ENCODE peak calls at places on chromosomes 6 and 20, in nine cellular contexts. Y, T, L, N, K, O, G, M and S are unnamed samples.

GRCh38 chr6:34070315-34071110 is 75.4 kb downstream of the GRM4 start:
- DNase-seq in O (no peak), T (peak), N (no peak), M (no peak), K (no peak), L (no peak), G (no peak), Y (no peak), S (no peak)

GRCh38 chr6:40417031-40417430 is 170.1 kb downstream of the LRFN2 start:
- DNase-seq in K (no peak), T (no peak), Y (no peak), M (no peak), G (no peak), N (no peak), O (no peak), L (no peak), S (no peak)

GRCh38 chr20:49583669-49584417 is 15.9 kb upstream of the PTGIS start:
- DNase-seq in M (no peak), Y (peak), L (no peak), O (peak), G (no peak), T (peak), K (no peak), N (no peak), S (no peak)

GRCh38 chr6:44105993-44106740 is 21.1 kb downstream of the MRPL14 start:
- DNase-seq in K (no peak), Y (no peak), M (no peak), T (peak), O (no peak), L (no peak), G (no peak), N (no peak), S (no peak)

GRCh38 chr6:85252552-85252951 is 197.3 kb upstream of the NT5E start:
- DNase-seq in K (peak), N (no peak), L (no peak), Y (no peak), O (no peak), M (no peak), T (no peak), G (no peak), S (no peak)

GRCh38 chr20:12207875-12208274 is 290.2 kb downstream of the BTBD3 start:
- DNase-seq in Y (peak), O (peak), K (peak), L (peak), M (peak), G (peak), N (peak), T (peak), S (peak)

GRCh38 chr6:168892031-168892430 is 361.6 kb downstream of the THBS2 start:
- DNase-seq in G (no peak), N (no peak), T (no peak), O (peak), M (no peak), K (no peak), Y (peak), L (no peak), S (peak)

GRCh38 chr6:116280161-116280959 is 630 bp upstream of the TSPYL1 start:
- DNase-seq in O (no peak), N (no peak), M (no peak), Y (no peak), K (no peak), T (peak), G (peak), L (no peak), S (peak)

GRCh38 chr20:38046572-38046971 is 13.0 kb downstream of the RPRD1B start:
- DNase-seq in N (no peak), O (no peak), G (no peak), T (no peak), L (no peak), K (no peak), M (no peak), Y (no peak), S (peak)

GRCh38 chr6:111487656-111488055 is 4.6 kb upstream of the REV3L start:
- DNase-seq in G (peak), N (no peak), L (no peak), O (no peak), Y (peak), M (no peak), T (peak), K (no peak), S (no peak)

DNA sequence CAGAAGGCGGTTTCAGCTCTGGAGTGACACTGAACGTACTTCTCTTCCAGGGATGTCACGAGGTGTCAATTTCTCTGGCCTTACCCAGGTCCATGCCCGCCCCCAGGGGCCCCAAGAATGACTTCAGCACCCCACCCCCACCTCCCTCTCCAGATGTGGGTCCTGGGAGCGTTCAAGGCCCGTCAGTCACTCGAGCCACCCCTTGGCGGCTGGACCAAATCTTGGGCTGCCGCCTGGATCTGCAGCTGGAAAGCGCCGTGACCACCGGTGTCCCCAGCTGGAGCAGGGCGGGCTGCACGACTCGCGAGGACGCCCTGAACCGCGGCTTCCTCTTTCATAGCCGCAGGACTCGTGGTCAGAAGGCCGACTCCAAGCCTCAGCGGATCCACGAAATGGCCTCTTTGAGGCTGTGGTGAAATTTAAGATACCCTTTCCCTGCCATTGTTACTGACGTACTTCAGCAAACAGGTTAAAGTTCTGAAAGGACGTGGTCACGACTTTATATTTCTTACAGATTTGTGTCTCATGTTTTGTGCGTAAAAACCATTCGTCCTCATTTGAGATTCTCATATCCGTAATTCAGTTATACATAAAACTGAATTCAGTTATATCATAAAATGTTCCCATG is 29.3 kb downstream of the TRIM38 start:
- DNase-seq in T (peak), G (peak), M (peak), O (peak), K (peak), L (no peak), N (peak), Y (peak), S (peak)
- TF ChIP-seq EZH2phosphoT487 in T (no peak), G (no peak), M (no peak), O (no peak), K (no peak), L (no peak), N (no peak), Y (no peak), S (no peak)

GRCh38 chr6:170473801-170474200 is 79.3 kb downstream of the PSMB1 start:
- DNase-seq in M (no peak), N (no peak), O (no peak), Y (no peak), L (no peak), G (no peak), K (no peak), T (no peak), S (no peak)

GRCh38 chr6:170475118-170475517 is 78.0 kb downstream of the PSMB1 start:
- DNase-seq in L (no peak), M (no peak), G (no peak), O (no peak), N (no peak), K (no peak), Y (no peak), T (no peak), S (no peak)

GRCh38 chr6:170473226-170473789 is 79.8 kb downstream of the PSMB1 start:
- DNase-seq in T (no peak), L (no peak), Y (no peak), O (no peak), K (no peak), M (no peak), N (no peak), G (no peak), S (no peak)

GRCh38 chr6:170480045-170480714 is 72.9 kb downstream of the PSMB1 start:
- DNase-seq in K (no peak), T (peak), Y (no peak), N (peak), L (no peak), O (peak), G (no peak), M (no peak), S (peak)

GRCh38 chr6:170476360-170476759 is 76.7 kb downstream of the PSMB1 start:
- DNase-seq in T (no peak), K (no peak), L (no peak), G (no peak), O (no peak), M (no peak), N (no peak), Y (no peak), S (no peak)
- TF ChIP-seq EZH2phosphoT487 in T (no peak), K (no peak), L (no peak), G (no peak), O (no peak), M (no peak), N (no peak), Y (no peak), S (no peak)

DNA sequence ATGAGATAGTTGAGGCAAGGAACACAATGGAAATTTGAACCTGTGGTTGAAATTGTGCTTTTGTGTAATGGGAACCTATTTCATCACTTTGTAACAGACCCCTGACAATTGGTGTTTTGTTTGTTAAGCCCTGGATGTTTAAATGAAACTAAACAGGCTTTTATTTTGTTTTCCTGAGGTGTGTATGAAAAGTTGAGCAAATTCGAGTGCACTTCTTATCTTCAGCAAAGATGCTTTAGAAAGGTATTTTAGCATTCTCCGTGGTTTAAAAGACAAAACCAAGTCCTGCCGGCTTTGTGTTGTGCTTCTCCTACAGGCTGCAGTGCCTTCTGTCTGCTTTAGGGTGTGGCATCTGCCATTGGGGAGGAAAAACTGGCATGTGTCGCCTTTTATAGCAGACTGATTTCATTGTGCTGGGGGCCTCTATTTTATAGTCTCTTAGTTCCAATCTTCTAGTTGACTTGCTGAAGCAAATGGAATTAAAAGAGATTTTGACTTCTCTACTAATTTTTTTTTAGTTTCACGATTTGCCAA is 2.2 kb upstream of the ARID1B start:
- DNase-seq in M (no peak), N (peak), G (peak), T (peak), O (no peak), K (no peak), Y (no peak), L (no peak), S (peak)
- TF ChIP-seq EZH2phosphoT487 in M (no peak), N (no peak), G (no peak), T (no peak), O (no peak), K (no peak), Y (no peak), L (no peak), S (no peak)

GRCh38 chr6:19836799-19837510 is at the start of gene ID4:
- DNase-seq in G (no peak), L (no peak), O (peak), M (peak), K (no peak), T (peak), N (peak), Y (peak), S (peak)
- TF ChIP-seq EZH2phosphoT487 in G (no peak), L (no peak), O (no peak), M (no peak), K (no peak), T (no peak), N (no peak), Y (no peak), S (no peak)

GRCh38 chr6:10300071-10300470 is 114.8 kb downstream of the TFAP2A start:
- DNase-seq in Y (peak), M (no peak), O (no peak), G (no peak), K (peak), N (no peak), T (no peak), L (peak), S (no peak)

GRCh38 chr6:10302566-10303235 is 112.2 kb downstream of the TFAP2A start:
- DNase-seq in O (no peak), G (no peak), N (no peak), K (no peak), T (no peak), Y (no peak), M (no peak), L (no peak), S (no peak)

DNA sequence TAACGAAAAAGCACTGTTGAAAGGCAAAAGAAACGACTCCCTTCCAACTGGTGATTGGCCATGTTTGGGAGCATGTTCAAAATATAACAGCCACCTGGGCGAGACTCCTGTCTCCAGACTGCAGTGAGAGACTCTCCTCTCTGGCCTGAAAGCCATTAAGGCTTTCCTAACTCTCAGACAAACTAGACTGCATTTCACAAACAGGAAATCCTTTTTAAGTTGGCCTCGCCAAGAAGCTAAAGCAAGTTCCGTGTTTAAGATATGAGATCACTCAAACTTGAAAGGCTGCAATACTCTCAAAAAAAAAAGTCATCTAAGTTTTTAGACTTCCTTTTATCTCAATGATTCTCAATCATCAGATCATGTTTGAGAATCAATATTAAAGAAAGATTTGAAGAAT is 117.0 kb downstream of the TFAP2A start:
- DNase-seq in O (no peak), T (peak), M (no peak), G (no peak), K (peak), Y (no peak), N (no peak), L (no peak), S (no peak)
- TF ChIP-seq EZH2phosphoT487 in O (no peak), T (no peak), M (no peak), G (no peak), K (no peak), Y (no peak), N (no peak), L (no peak), S (no peak)

GRCh38 chr6:105790635-105791034 is 295.5 kb upstream of the PRDM1 start:
- DNase-seq in L (no peak), G (peak), Y (no peak), O (no peak), T (peak), N (no peak), K (no peak), M (no peak), S (peak)
- TF ChIP-seq EZH2phosphoT487 in L (no peak), G (no peak), Y (no peak), O (no peak), T (no peak), N (no peak), K (no peak), M (no peak), S (no peak)

GRCh38 chr6:37304766-37305165 is 46.8 kb upstream of the TMEM217 start:
- DNase-seq in G (no peak), K (no peak), O (no peak), M (no peak), Y (no peak), T (no peak), L (no peak), N (no peak), S (no peak)
- TF ChIP-seq EZH2phosphoT487 in G (no peak), K (no peak), O (no peak), M (no peak), Y (no peak), T (no peak), L (no peak), N (no peak), S (no peak)

GRCh38 chr20:20827992-20828597 is 115.7 kb upstream of the RALGAPA2 start:
- DNase-seq in T (no peak), N (no peak), M (no peak), O (no peak), K (no peak), L (no peak), Y (no peak), G (no peak), S (no peak)

GRCh38 chr20:20821496-20822260 is 109.2 kb upstream of the RALGAPA2 start:
- DNase-seq in K (no peak), M (no peak), O (no peak), G (no peak), T (no peak), L (no peak), Y (no peak), N (peak), S (peak)

GRCh38 chr20:20823469-20823868 is 111.0 kb upstream of the RALGAPA2 start:
- DNase-seq in M (no peak), L (no peak), G (no peak), Y (no peak), N (no peak), K (no peak), O (no peak), T (no peak), S (no peak)

GRCh38 chr20:20820780-20821495 is 108.5 kb upstream of the RALGAPA2 start:
- DNase-seq in Y (no peak), O (no peak), N (peak), M (no peak), L (no peak), G (no peak), T (no peak), K (no peak), S (no peak)

DNA sequence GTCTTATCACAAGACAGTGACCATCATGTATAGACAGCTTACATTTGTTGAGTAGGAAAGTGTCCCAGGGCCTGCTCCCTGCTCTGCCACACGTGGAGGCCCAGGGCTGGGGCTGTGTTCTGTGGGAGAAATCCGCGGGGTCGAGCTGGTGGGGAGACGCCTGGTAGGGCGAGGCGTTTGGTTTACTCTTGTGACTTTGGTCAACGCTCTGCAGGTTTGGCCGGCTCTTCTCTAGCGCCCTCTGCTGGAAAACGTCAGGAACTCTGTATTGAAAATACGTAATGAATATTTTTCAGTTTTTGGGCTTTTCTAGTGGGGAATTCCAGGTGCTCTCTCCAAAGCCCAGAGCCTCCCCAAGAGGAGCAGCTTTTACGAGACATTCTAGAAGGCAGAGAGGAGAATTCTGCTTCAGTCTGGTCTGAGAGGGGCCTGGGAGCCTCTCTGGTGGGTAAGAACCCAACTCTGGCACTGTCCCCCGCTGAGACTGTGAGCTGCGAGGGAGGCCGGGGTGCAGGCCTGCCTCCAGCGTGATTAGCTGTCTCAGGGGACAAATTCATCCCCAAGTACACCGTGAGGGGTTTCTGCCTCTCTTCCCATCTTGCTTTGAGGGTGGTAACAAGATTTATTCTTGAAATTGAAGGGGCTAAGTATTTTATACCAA is 112.6 kb upstream of the RALGAPA2 start:
- DNase-seq in M (peak), T (peak), L (no peak), N (peak), Y (peak), G (peak), O (peak), K (peak), S (peak)
- TF ChIP-seq EZH2phosphoT487 in M (no peak), T (no peak), L (no peak), N (no peak), Y (no peak), G (no peak), O (no peak), K (no peak), S (no peak)